ENCODE peak calls at places on chromosome 14, in nine cellular contexts. L, A, G, S, J, U, V, I and W are unnamed samples.

GRCh38 chr14:95046711-95047681 is 110.3 kb downstream of the DICER1 start:
- DNase-seq in V (no peak), G (no peak), A (no peak), I (no peak), U (no peak), L (no peak), J (no peak), S (no peak), W (peak)

GRCh38 chr14:102965282-102965681 is 42.8 kb downstream of the AMN start:
- DNase-seq in L (no peak), G (no peak), J (no peak), U (no peak), I (no peak), V (no peak), S (no peak), A (no peak), W (no peak)

GRCh38 chr14:104427126-104427851 is 152.3 kb upstream of the C14orf180 start:
- DNase-seq in G (peak), V (no peak), I (no peak), L (no peak), J (no peak), S (no peak), U (no peak), A (no peak), W (no peak)

GRCh38 chr14:24113801-24114535 is 609 bp upstream of the DCAF11 start:
- DNase-seq in U (peak), V (peak), G (peak), J (peak), L (peak), I (peak), A (peak), S (peak), W (peak)

GRCh38 chr14:28784262-28785021 is 17.9 kb downstream of the FOXG1 start:
- DNase-seq in G (no peak), V (no peak), J (no peak), A (no peak), U (no peak), S (no peak), I (no peak), L (no peak), W (no peak)

GRCh38 chr14:24813089-24813815 is 179.3 kb upstream of the GZMB start:
- DNase-seq in A (no peak), V (no peak), U (no peak), L (no peak), I (no peak), J (no peak), S (no peak), G (no peak), W (no peak)

GRCh38 chr14:22561661-22562579 is 27.1 kb downstream of the DAD1 start:
- DNase-seq in U (no peak), A (peak), J (no peak), S (no peak), G (no peak), L (no peak), V (no peak), I (peak), W (no peak)

GRCh38 chr14:96031691-96032090 is 7.5 kb upstream of the C14orf132 start:
- DNase-seq in G (no peak), V (no peak), J (no peak), S (no peak), I (no peak), L (no peak), A (no peak), U (no peak), W (no peak)

GRCh38 chr14:96486705-96487104 is 15.5 kb upstream of the PAPOLA start:
- DNase-seq in J (no peak), S (no peak), G (no peak), A (no peak), V (no peak), L (no peak), U (no peak), I (no peak), W (no peak)

GRCh38 chr14:89012272-89013097 is 188.0 kb downstream of the TTC8 start:
- DNase-seq in U (no peak), I (no peak), L (no peak), S (no peak), A (no peak), J (no peak), G (no peak), V (no peak), W (no peak)

GRCh38 chr14:54200726-54201125 is 196.1 kb upstream of the CDKN3 start:
- DNase-seq in I (no peak), U (peak), S (peak), V (no peak), L (no peak), A (no peak), J (no peak), G (no peak), W (no peak)

GRCh38 chr14:54169254-54169924 is 212.8 kb upstream of the BMP4 start:
- DNase-seq in J (no peak), L (no peak), G (no peak), V (no peak), S (peak), U (no peak), I (no peak), A (no peak), W (peak)

GRCh38 chr14:22556021-22556989 is 32.7 kb downstream of the DAD1 start:
- DNase-seq in J (no peak), L (no peak), U (peak), G (peak), V (no peak), A (peak), S (peak), I (peak), W (peak)

GRCh38 chr14:33356167-33356566 is 417.5 kb downstream of the NPAS3 start:
- DNase-seq in I (no peak), U (no peak), J (no peak), L (no peak), A (no peak), S (no peak), V (no peak), G (no peak), W (no peak)

GRCh38 chr14:99380991-99381687 is 99.5 kb downstream of the SETD3 start:
- DNase-seq in V (no peak), U (no peak), A (no peak), L (no peak), J (no peak), G (no peak), S (no peak), I (no peak), W (no peak)